ENCODE peak calls at places on chromosome 20, in seven cellular contexts. M is right atrium auricular region, D is HL-60, Z is testis, I is SK-N-SH, F is tibial nerve, A is body of pancreas. W is an unnamed sample.

GRCh38 chr20:53857723-53858236 is 212.6 kb downstream of the BCAS1 start:
- DNase-seq in F (no peak), M (peak), A (peak), D (no peak), Z (peak), I (no peak), W (no peak)

GRCh38 chr20:10708342-10709185 is 34.8 kb upstream of the JAG1 start:
- DNase-seq in F (no peak), A (no peak), M (no peak), I (no peak), D (no peak), Z (no peak), W (no peak)

GRCh38 chr20:24673678-24674570 is 204.5 kb downstream of the SYNDIG1 start:
- DNase-seq in M (no peak), Z (no peak), F (no peak), A (no peak), D (no peak), I (no peak), W (no peak)

GRCh38 chr20:32972181-32973076 is 31.8 kb downstream of the SUN5 start:
- DNase-seq in M (peak), A (no peak), F (no peak), Z (no peak), I (no peak), D (peak), W (peak)

GRCh38 chr20:22799687-22800086 is 215.3 kb upstream of the FOXA2 start:
- DNase-seq in D (no peak), M (no peak), I (no peak), A (no peak), Z (no peak), F (no peak), W (no peak)

GRCh38 chr20:10483691-10484090 is 48.6 kb downstream of the SLX4IP start:
- DNase-seq in M (no peak), D (no peak), I (no peak), A (no peak), Z (no peak), F (no peak), W (no peak)

GRCh38 chr20:14865169-14865568 is 527.8 kb upstream of the FLRT3 start:
- DNase-seq in M (no peak), Z (no peak), F (no peak), D (no peak), I (no peak), A (no peak), W (no peak)

GRCh38 chr20:44215125-44215524 is 4.6 kb upstream of the OSER1 start:
- DNase-seq in F (no peak), A (peak), I (peak), M (peak), D (peak), Z (peak), W (no peak)

GRCh38 chr20:47681977-47682812 is 103.1 kb downstream of the SULF2 start:
- DNase-seq in F (no peak), M (peak), D (no peak), Z (peak), I (no peak), A (no peak), W (no peak)

GRCh38 chr20:63819224-63819917 is 11.7 kb downstream of the ZBTB46 start:
- DNase-seq in D (peak), F (no peak), A (no peak), I (no peak), M (no peak), Z (peak), W (no peak)

GRCh38 chr20:49432562-49432961 is 49.9 kb downstream of the KCNB1 start:
- DNase-seq in M (no peak), F (no peak), Z (no peak), A (no peak), D (no peak), I (no peak), W (no peak)

GRCh38 chr20:41145821-41146620 is 8.7 kb downstream of the PLCG1 start:
- DNase-seq in I (no peak), F (no peak), A (no peak), D (no peak), M (no peak), Z (peak), W (no peak)

GRCh38 chr20:17992224-17992637 is 23.4 kb downstream of the MGME1 start:
- DNase-seq in M (peak), I (no peak), A (no peak), Z (no peak), F (no peak), D (no peak), W (no peak)

GRCh38 chr20:33310327-33310899 is 27.4 kb downstream of the BPIFB1 start:
- DNase-seq in M (no peak), D (no peak), A (no peak), I (no peak), F (no peak), Z (peak), W (no peak)

GRCh38 chr20:47456952-47457724 is 44.5 kb upstream of the NCOA3 start:
- DNase-seq in A (no peak), F (no peak), I (no peak), D (no peak), M (no peak), Z (no peak), W (no peak)

GRCh38 chr20:46062621-46063020 is 27.1 kb downstream of the NCOA5 start:
- DNase-seq in F (no peak), I (no peak), A (no peak), D (no peak), Z (no peak), M (no peak), W (no peak)

GRCh38 chr20:42492285-42492684 is 697.4 kb downstream of the PTPRT start:
- DNase-seq in M (no peak), Z (no peak), D (no peak), I (no peak), A (no peak), F (no peak), W (no peak)

GRCh38 chr20:48758206-48758820 is 69.5 kb downstream of the PREX1 start:
- DNase-seq in F (no peak), Z (no peak), I (no peak), M (no peak), A (no peak), D (peak), W (no peak)

GRCh38 chr20:3082955-3083952 is 1.3 kb downstream of the AVP start:
- DNase-seq in F (no peak), Z (no peak), A (no peak), I (peak), D (no peak), M (no peak), W (no peak)

GRCh38 chr20:48298851-48299484 is 513.7 kb upstream of the SULF2 start:
- DNase-seq in M (no peak), I (peak), F (no peak), Z (no peak), A (peak), D (no peak), W (no peak)

GRCh38 chr20:13800728-13801134 is 15.9 kb downstream of the NDUFAF5 start:
- DNase-seq in Z (peak), A (peak), F (peak), D (no peak), I (peak), M (peak), W (peak)

GRCh38 chr20:664576-664975 is 11.0 kb downstream of the SCRT2 start:
- DNase-seq in I (no peak), M (no peak), A (no peak), Z (no peak), F (no peak), D (no peak), W (no peak)

GRCh38 chr20:46199198-46199597 is 81.1 kb downstream of the CD40 start:
- DNase-seq in F (no peak), A (no peak), M (no peak), I (no peak), D (no peak), Z (peak), W (no peak)

GRCh38 chr20:47546184-47547033 is 44.7 kb downstream of the NCOA3 start:
- DNase-seq in A (no peak), M (no peak), I (no peak), F (no peak), D (no peak), Z (no peak), W (no peak)

GRCh38 chr20:51523276-51524013 is 19.1 kb downstream of the NFATC2 start:
- DNase-seq in D (no peak), A (no peak), I (no peak), M (no peak), F (no peak), Z (no peak), W (no peak)

GRCh38 chr20:58714923-58715708 is 22.5 kb downstream of the NPEPL1 start:
- DNase-seq in A (peak), F (no peak), M (peak), Z (no peak), D (no peak), I (peak), W (peak)

GRCh38 chr20:31594558-31595379 is 10.3 kb upstream of the ID1 start:
- DNase-seq in F (no peak), I (no peak), A (no peak), D (no peak), M (peak), Z (no peak), W (no peak)

GRCh38 chr20:50690562-50690978 is 772 bp downstream of the RIPOR3 start:
- DNase-seq in A (no peak), F (no peak), D (no peak), I (no peak), M (no peak), Z (no peak), W (no peak)

GRCh38 chr20:10553326-10553984 is 118.3 kb downstream of the SLX4IP start:
- DNase-seq in D (peak), Z (peak), A (peak), M (peak), I (peak), F (peak), W (no peak)

GRCh38 chr20:60749804-60750602 is 502.1 kb upstream of the CDH4 start:
- DNase-seq in I (peak), F (no peak), A (no peak), M (no peak), D (no peak), Z (peak), W (no peak)

GRCh38 chr20:44071526-44072111 is 115.4 kb downstream of the JPH2 start:
- DNase-seq in A (no peak), D (no peak), Z (no peak), I (no peak), F (no peak), M (peak), W (no peak)

GRCh38 chr20:25470045-25470444 is 62.6 kb downstream of the GINS1 start:
- DNase-seq in Z (no peak), A (peak), F (no peak), D (peak), M (no peak), I (peak), W (no peak)

GRCh38 chr20:49074521-49074920 is 28.4 kb downstream of the CSE1L start:
- DNase-seq in F (no peak), M (no peak), D (no peak), Z (no peak), A (no peak), I (no peak), W (no peak)

GRCh38 chr20:2820084-2820895 is 4.1 kb downstream of the TMEM239 start:
- DNase-seq in Z (peak), A (no peak), F (no peak), D (no peak), I (no peak), M (no peak), W (peak)

GRCh38 chr20:53872561-53873248 is 197.7 kb downstream of the BCAS1 start:
- DNase-seq in F (no peak), Z (no peak), M (no peak), I (no peak), D (no peak), A (no peak), W (no peak)

GRCh38 chr20:37257530-37257929 is 4.1 kb downstream of the GHRH start:
- DNase-seq in M (no peak), D (no peak), I (no peak), Z (no peak), F (no peak), A (no peak), W (no peak)

GRCh38 chr20:37259031-37259430 is 2.6 kb downstream of the GHRH start:
- DNase-seq in M (no peak), F (no peak), D (no peak), I (no peak), A (no peak), Z (no peak), W (no peak)

GRCh38 chr20:37259865-37260264 is 1.7 kb downstream of the GHRH start:
- DNase-seq in Z (no peak), A (no peak), M (no peak), D (no peak), I (no peak), F (no peak), W (no peak)

GRCh38 chr20:37256286-37256685 is 5.3 kb downstream of the GHRH start:
- DNase-seq in A (no peak), I (no peak), Z (no peak), F (no peak), D (no peak), M (no peak), W (no peak)

GRCh38 chr20:37257993-37258392 is 3.6 kb downstream of the GHRH start:
- DNase-seq in D (no peak), I (no peak), Z (no peak), M (no peak), F (no peak), A (no peak), W (no peak)
- TF ChIP-seq CTCF in D (no peak), I (no peak), Z (no peak), M (no peak), F (no peak), A (no peak), W (no peak)

DNA sequence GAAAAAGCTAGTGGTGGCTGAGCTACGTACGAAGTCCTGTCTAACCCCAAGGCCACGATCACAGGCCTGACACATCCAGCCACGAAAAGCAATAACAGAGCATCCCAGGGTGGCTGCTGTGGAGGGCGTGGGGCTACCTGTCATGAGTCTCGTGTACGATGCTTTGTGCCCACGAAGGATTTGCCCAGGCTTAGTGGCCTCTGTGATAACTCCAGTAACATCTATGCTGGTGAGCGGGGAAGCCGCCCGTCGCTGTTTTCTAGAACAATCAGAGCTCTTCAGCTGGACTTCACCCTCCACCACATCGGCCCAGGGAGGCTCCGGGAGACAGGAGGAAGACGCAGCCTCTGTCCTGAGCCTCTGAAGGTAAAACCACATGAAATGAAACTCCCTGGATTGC is 250.5 kb downstream of the TAF4 start:
- DNase-seq in D (no peak), M (no peak), A (no peak), F (no peak), I (no peak), Z (no peak), W (no peak)
- H3K4me3 ChIP-seq in D (no peak), M (no peak), A (no peak), F (no peak), I (no peak), Z (no peak), W (no peak)

DNA sequence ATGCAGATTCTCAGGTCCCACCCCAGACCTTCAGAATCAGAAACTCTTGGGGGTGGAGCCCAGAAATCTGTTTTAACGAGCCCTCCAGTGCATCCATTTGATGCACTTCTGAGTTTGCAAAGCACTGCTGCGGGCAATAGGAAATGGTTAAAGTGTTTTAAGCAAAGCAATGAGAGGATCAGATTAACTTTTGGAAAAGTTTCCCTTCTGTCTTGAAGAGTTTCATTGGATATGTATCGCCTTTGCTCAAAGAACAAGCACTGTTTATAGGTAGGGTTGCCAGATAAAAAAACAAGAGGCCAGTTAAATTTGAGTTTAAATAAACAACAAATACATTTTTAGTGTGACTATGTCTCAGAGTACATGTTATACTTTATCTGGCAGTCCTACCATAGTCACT is 226.0 kb downstream of the BMP7 start:
- DNase-seq in M (no peak), I (no peak), Z (no peak), D (no peak), F (no peak), A (no peak), W (no peak)
- H3K27ac ChIP-seq in M (no peak), I (no peak), Z (no peak), D (no peak), F (no peak), A (no peak), W (no peak)

GRCh38 chr20:9021216-9021615 is 47.7 kb upstream of the PLCB4 start:
- DNase-seq in A (no peak), F (no peak), M (no peak), Z (no peak), I (no peak), D (no peak), W (no peak)

GRCh38 chr20:9021699-9022098 is 47.2 kb upstream of the PLCB4 start:
- DNase-seq in M (no peak), D (no peak), A (no peak), F (no peak), Z (peak), I (no peak), W (no peak)

GRCh38 chr20:9018346-9018745 is 50.5 kb upstream of the PLCB4 start:
- DNase-seq in I (no peak), D (no peak), Z (no peak), M (no peak), F (no peak), A (no peak), W (no peak)

GRCh38 chr20:9022361-9022760 is 46.5 kb upstream of the PLCB4 start:
- DNase-seq in D (no peak), F (no peak), M (no peak), A (no peak), Z (no peak), I (no peak), W (no peak)

DNA sequence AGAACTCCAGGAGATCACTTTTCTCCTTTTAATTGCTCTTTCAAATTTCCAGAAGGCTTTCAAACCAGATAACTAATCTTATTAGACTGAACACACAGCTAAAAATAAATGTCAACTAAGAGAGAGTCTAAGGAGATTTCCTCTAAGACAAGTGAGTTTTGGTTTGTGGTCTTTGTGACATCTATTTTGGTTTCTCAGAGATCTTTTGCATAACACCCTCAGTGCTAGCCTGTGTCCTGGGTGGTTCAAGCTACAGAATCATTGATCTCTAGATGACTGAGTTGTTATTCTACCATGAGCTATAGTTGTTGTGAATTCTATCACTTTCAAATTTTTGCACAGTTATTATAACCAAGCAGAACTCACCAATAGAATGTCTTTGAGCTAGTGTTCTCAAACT is 49.1 kb upstream of the PLCB4 start:
- DNase-seq in Z (no peak), F (no peak), D (no peak), M (no peak), I (no peak), A (no peak), W (no peak)
- TF ChIP-seq CTCF in Z (no peak), F (no peak), D (no peak), M (no peak), I (no peak), A (no peak), W (no peak)

DNA sequence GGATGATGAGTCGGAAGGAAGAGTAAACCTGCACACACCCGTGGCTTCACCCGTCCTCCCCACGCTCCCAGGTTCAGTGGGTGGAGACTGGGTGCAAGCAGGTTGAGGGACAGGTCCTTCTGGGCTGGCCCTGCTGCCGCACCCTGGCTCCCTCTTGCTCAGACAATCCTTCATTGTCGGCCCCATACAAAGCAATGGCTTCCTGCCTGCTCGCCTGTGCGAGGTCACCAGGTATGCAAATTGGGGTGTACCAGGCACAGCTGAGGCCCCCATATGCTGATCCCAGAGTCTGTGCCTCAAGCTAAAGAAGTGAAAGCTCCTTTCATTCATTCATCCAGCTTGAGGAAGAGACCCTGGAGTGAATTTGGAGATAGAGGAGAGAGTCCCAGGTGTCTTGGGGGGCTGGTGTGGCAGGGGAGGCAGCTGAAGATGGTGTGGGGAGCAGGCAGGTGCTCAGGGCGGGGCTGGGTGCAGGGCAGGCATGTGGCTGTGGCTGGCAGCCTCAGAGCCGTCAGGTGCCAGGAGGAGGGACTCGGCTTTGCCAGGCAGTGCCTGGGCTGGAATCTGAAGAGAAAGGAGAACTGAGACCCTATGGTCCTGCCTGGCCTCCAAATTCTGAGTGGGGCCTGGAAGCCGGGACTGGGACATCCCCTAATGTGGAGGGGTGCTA is 4.7 kb downstream of the SLCO4A1 start:
- DNase-seq in M (no peak), F (no peak), I (no peak), Z (no peak), A (peak), D (no peak), W (no peak)
- H3K4me3 ChIP-seq in M (no peak), F (no peak), I (no peak), Z (no peak), A (no peak), D (no peak), W (no peak)

DNA sequence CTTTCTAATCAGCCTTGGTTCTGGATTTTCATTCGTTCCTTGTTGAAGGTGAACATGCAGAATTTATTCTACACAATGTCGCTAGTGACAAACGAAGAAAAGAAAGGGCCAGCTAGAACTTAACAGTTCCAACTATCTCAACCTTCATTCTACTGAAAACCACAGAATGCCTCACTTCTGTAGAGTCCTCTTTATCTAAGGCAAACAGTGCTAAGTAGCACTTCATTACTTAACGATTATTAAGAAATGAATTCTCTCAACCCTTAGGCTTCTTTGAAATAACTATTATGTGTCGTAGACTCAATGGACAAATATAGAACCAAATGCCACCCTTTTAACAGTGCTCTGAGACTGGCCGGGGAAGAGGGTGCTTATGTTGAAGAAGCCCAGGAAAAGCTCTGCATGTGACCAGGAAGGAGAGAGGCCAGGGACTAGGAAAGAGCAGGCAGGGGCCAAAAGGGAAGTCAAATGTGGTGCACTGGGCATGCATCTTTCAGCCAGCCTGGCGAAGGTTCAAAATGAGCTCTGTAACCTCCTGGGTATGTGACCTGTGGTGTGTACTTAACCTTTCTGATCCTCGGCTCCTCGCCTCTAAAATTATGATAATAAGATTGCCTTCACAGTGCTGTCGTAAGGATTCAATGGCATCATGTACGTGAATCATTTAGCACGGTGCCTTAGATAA is 55.4 kb upstream of the BMP2 start:
- DNase-seq in M (no peak), I (no peak), D (no peak), A (peak), Z (no peak), F (no peak), W (no peak)
- H3K27ac ChIP-seq in M (no peak), I (no peak), D (no peak), A (peak), Z (no peak), F (no peak), W (no peak)

GRCh38 chr20:57047281-57048026 is 219.0 kb downstream of the BMP7 start:
- DNase-seq in D (no peak), M (no peak), I (no peak), Z (no peak), F (no peak), A (no peak), W (no peak)
- TF ChIP-seq CTCF in D (no peak), M (no peak), I (peak), Z (no peak), F (no peak), A (no peak), W (no peak)